ENCODE peak calls at places on chromosome 1, in ten cellular contexts. Z, W, S, X, F, I, D, O, K and H are unnamed samples.

GRCh38 chr1:40651138-40651857 is 14.2 kb downstream of the RIMS3 start:
- DNase-seq in S (no peak), X (no peak), K (no peak), D (no peak), F (no peak), W (no peak), O (no peak), Z (no peak), I (no peak), H (no peak)

GRCh38 chr1:78102082-78102481 is 56.3 kb downstream of the GIPC2 start:
- DNase-seq in F (no peak), I (no peak), D (no peak), Z (no peak), S (no peak), O (no peak), W (peak), X (no peak), K (no peak), H (no peak)

GRCh38 chr1:6603424-6603850 is 768 bp upstream of the KLHL21 start:
- DNase-seq in K (peak), Z (peak), X (peak), S (peak), O (peak), D (no peak), W (peak), I (peak), F (peak), H (peak)

GRCh38 chr1:95040032-95040525 is 32.7 kb downstream of the ALG14 start:
- DNase-seq in X (no peak), K (no peak), F (no peak), Z (no peak), D (no peak), W (no peak), I (no peak), O (no peak), S (no peak), H (no peak)

GRCh38 chr1:182786223-182787001 is 3.2 kb upstream of the NPL start:
- DNase-seq in W (peak), X (peak), D (peak), F (peak), K (peak), Z (peak), I (peak), S (peak), O (no peak), H (peak)

GRCh38 chr1:202023033-202023433 is 12.6 kb downstream of the ELF3 start:
- DNase-seq in D (no peak), F (peak), K (no peak), W (no peak), O (no peak), X (no peak), I (no peak), Z (no peak), S (no peak), H (no peak)

GRCh38 chr1:20385630-20386029 is 95.0 kb downstream of the VWA5B1 start:
- DNase-seq in K (no peak), S (no peak), X (no peak), W (no peak), D (no peak), Z (no peak), O (no peak), I (no peak), F (no peak), H (no peak)

GRCh38 chr1:106290805-106291537 is 765.5 kb upstream of the PRMT6 start:
- DNase-seq in S (no peak), X (no peak), I (no peak), K (peak), Z (no peak), O (no peak), D (no peak), W (peak), F (no peak), H (no peak)

GRCh38 chr1:14945132-14946010 is 208.2 kb upstream of the TMEM51 start:
- DNase-seq in W (peak), O (no peak), Z (peak), D (no peak), F (peak), S (peak), K (peak), X (no peak), I (peak), H (no peak)